ENCODE peak calls at places on chromosome 4, in nine cellular contexts. One of them, this sample, is unnamed.
A peak's percentile ranks its signal among the peaks of the same experiment; 100 is the strongest.

GRCh38 chr4:13705521-13706035 is 78.1 kb upstream of the BOD1L1 start:
- DNase-seq in right lobe of liver: peak; percentile 86
- DNase-seq in astrocyte: no peak
- DNase-seq in fibroblast of pulmonary artery: no peak
- DNase-seq in NB4: no peak
- DNase-seq in dorsolateral prefrontal cortex: no peak
- DNase-seq in stomach: no peak
- DNase-seq in RWPE2: peak; percentile 63
- DNase-seq in left ventricle myocardium inferior: peak; percentile 65
- DNase-seq in this sample: peak; percentile 79

GRCh38 chr4:2258091-2259035 is 3.5 kb downstream of the MXD4 start:
- DNase-seq in right lobe of liver: peak; percentile 46
- DNase-seq in astrocyte: no peak
- DNase-seq in fibroblast of pulmonary artery: no peak
- DNase-seq in NB4: no peak
- DNase-seq in dorsolateral prefrontal cortex: peak; percentile 23
- DNase-seq in stomach: peak; percentile 24
- DNase-seq in RWPE2: peak; percentile 60
- DNase-seq in left ventricle myocardium inferior: peak; percentile 14
- DNase-seq in this sample: peak; percentile 59

GRCh38 chr4:73576366-73576765 is 43.9 kb downstream of the RASSF6 start:
- DNase-seq in right lobe of liver: no peak
- DNase-seq in astrocyte: peak; percentile 26
- DNase-seq in fibroblast of pulmonary artery: peak; percentile 55
- DNase-seq in NB4: no peak
- DNase-seq in dorsolateral prefrontal cortex: no peak
- DNase-seq in stomach: no peak
- DNase-seq in RWPE2: no peak
- DNase-seq in left ventricle myocardium inferior: no peak
- DNase-seq in this sample: no peak

GRCh38 chr4:141486375-141486997 is 149.9 kb upstream of the IL15 start:
- DNase-seq in right lobe of liver: no peak
- DNase-seq in astrocyte: peak; percentile 83
- DNase-seq in fibroblast of pulmonary artery: peak; percentile 54
- DNase-seq in NB4: no peak
- DNase-seq in dorsolateral prefrontal cortex: no peak
- DNase-seq in stomach: no peak
- DNase-seq in RWPE2: peak; percentile 52
- DNase-seq in left ventricle myocardium inferior: no peak
- DNase-seq in this sample: no peak

GRCh38 chr4:88583643-88584470 is 8.4 kb upstream of the HERC3 start:
- DNase-seq in right lobe of liver: no peak
- DNase-seq in astrocyte: no peak
- DNase-seq in fibroblast of pulmonary artery: no peak
- DNase-seq in NB4: no peak
- DNase-seq in dorsolateral prefrontal cortex: no peak
- DNase-seq in stomach: no peak
- DNase-seq in RWPE2: no peak
- DNase-seq in left ventricle myocardium inferior: no peak
- DNase-seq in this sample: no peak

GRCh38 chr4:31375936-31376335 is 655.8 kb downstream of the PCDH7 start:
- DNase-seq in right lobe of liver: no peak
- DNase-seq in astrocyte: no peak
- DNase-seq in fibroblast of pulmonary artery: peak; percentile 77
- DNase-seq in NB4: no peak
- DNase-seq in dorsolateral prefrontal cortex: no peak
- DNase-seq in stomach: no peak
- DNase-seq in RWPE2: no peak
- DNase-seq in left ventricle myocardium inferior: no peak
- DNase-seq in this sample: no peak

GRCh38 chr4:156915216-156915615 is 56.4 kb downstream of the PDGFC start:
- DNase-seq in right lobe of liver: no peak
- DNase-seq in astrocyte: no peak
- DNase-seq in fibroblast of pulmonary artery: no peak
- DNase-seq in NB4: no peak
- DNase-seq in dorsolateral prefrontal cortex: no peak
- DNase-seq in stomach: no peak
- DNase-seq in RWPE2: no peak
- DNase-seq in left ventricle myocardium inferior: no peak
- DNase-seq in this sample: no peak

GRCh38 chr4:165784672-165785071 is 88.4 kb upstream of the TLL1 start:
- DNase-seq in right lobe of liver: no peak
- DNase-seq in astrocyte: no peak
- DNase-seq in fibroblast of pulmonary artery: no peak
- DNase-seq in NB4: no peak
- DNase-seq in dorsolateral prefrontal cortex: no peak
- DNase-seq in stomach: no peak
- DNase-seq in RWPE2: no peak
- DNase-seq in left ventricle myocardium inferior: peak; percentile 41
- DNase-seq in this sample: no peak

GRCh38 chr4:20809796-20810195 is 109.5 kb downstream of the PACRGL start:
- DNase-seq in right lobe of liver: no peak
- DNase-seq in astrocyte: no peak
- DNase-seq in fibroblast of pulmonary artery: no peak
- DNase-seq in NB4: no peak
- DNase-seq in dorsolateral prefrontal cortex: no peak
- DNase-seq in stomach: no peak
- DNase-seq in RWPE2: peak; percentile 86
- DNase-seq in left ventricle myocardium inferior: no peak
- DNase-seq in this sample: peak; percentile 73

GRCh38 chr4:113683143-113683542 is 78.4 kb downstream of the CAMK2D start:
- DNase-seq in right lobe of liver: no peak
- DNase-seq in astrocyte: no peak
- DNase-seq in fibroblast of pulmonary artery: no peak
- DNase-seq in NB4: no peak
- DNase-seq in dorsolateral prefrontal cortex: no peak
- DNase-seq in stomach: no peak
- DNase-seq in RWPE2: no peak
- DNase-seq in left ventricle myocardium inferior: no peak
- DNase-seq in this sample: no peak

GRCh38 chr4:110869862-110870577 is 247.1 kb upstream of the PITX2 start:
- DNase-seq in right lobe of liver: no peak
- DNase-seq in astrocyte: no peak
- DNase-seq in fibroblast of pulmonary artery: no peak
- DNase-seq in NB4: no peak
- DNase-seq in dorsolateral prefrontal cortex: no peak
- DNase-seq in stomach: no peak
- DNase-seq in RWPE2: no peak
- DNase-seq in left ventricle myocardium inferior: no peak
- DNase-seq in this sample: no peak

GRCh38 chr4:687048-687974 is 1.6 kb downstream of the SLC49A3 start:
- DNase-seq in right lobe of liver: peak; percentile 95
- DNase-seq in astrocyte: peak; percentile 75
- DNase-seq in fibroblast of pulmonary artery: peak; percentile 88
- DNase-seq in NB4: peak; percentile 96
- DNase-seq in dorsolateral prefrontal cortex: no peak
- DNase-seq in stomach: peak; percentile 90
- DNase-seq in RWPE2: peak; percentile 91
- DNase-seq in left ventricle myocardium inferior: peak; percentile 92
- DNase-seq in this sample: peak; percentile 93

GRCh38 chr4:149164282-149164681 is 651.4 kb downstream of the IQCM start:
- DNase-seq in right lobe of liver: no peak
- DNase-seq in astrocyte: peak; percentile 97
- DNase-seq in fibroblast of pulmonary artery: peak; percentile 66
- DNase-seq in NB4: no peak
- DNase-seq in dorsolateral prefrontal cortex: no peak
- DNase-seq in stomach: no peak
- DNase-seq in RWPE2: no peak
- DNase-seq in left ventricle myocardium inferior: no peak
- DNase-seq in this sample: no peak

GRCh38 chr4:43014266-43014665 is 121.8 kb downstream of the GRXCR1 start:
- DNase-seq in right lobe of liver: no peak
- DNase-seq in astrocyte: no peak
- DNase-seq in fibroblast of pulmonary artery: no peak
- DNase-seq in NB4: no peak
- DNase-seq in dorsolateral prefrontal cortex: no peak
- DNase-seq in stomach: no peak
- DNase-seq in RWPE2: no peak
- DNase-seq in left ventricle myocardium inferior: no peak
- DNase-seq in this sample: no peak

DNA sequence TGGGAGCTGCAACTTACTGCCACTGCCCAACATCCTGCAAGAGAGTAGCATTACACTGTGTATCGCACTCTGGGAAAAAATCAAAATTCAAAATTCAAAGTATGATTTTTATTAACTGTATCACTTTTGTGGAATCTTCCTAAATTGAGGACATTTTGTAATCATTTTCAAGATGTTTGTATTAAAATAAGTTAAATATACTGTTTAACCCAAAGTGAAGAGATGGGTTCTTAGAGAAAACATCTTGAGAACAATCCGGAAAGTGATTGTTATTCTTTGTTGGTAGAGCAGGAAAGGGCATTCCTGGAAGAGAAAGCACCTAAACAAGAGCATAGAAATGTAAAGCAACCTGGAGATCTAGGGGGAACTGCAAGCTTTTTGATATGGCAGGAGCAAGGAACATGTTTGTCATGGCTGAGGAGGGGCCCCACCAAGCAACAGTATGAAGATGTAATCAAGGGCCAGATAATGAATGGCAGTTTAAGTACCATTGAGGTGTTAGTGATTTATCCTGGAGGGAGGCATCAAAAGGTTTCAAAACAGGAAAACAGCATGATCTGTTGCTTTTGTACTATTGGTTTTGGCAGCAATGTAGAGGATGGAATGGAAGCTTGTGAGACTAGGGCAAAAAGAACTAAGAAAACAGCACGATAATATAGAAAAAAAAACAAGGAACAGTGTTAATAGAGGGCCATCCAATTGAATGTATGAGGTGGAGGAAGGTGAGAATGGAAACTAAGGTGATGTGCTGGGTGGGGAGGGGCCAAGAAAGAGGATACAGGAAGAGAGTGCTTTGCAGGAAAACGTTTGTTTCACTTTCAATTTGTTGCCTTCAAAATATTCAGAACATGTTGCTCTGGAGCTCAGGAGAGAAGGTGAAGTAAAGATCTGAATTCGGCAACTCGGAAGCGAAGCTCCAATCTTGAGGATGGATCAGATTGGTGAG is 14.2 kb upstream of the SEC24D start:
- DNase-seq in right lobe of liver: no peak
- DNase-seq in astrocyte: no peak
- DNase-seq in fibroblast of pulmonary artery: peak; percentile 16
- DNase-seq in NB4: peak; percentile 43
- DNase-seq in dorsolateral prefrontal cortex: no peak
- DNase-seq in stomach: no peak
- DNase-seq in RWPE2: no peak
- DNase-seq in left ventricle myocardium inferior: no peak
- DNase-seq in this sample: no peak
- H3K4me3 ChIP-seq in right lobe of liver: peak overlapping the region; percentile 45
- H3K4me3 ChIP-seq in astrocyte: peak overlapping the region; percentile 38
- H3K4me3 ChIP-seq in fibroblast of pulmonary artery: peak overlapping the region; percentile 48
- H3K4me3 ChIP-seq in NB4: peak overlapping the region; percentile 61
- H3K4me3 ChIP-seq in dorsolateral prefrontal cortex: peak overlapping the region; percentile 16
- H3K4me3 ChIP-seq in stomach: peak overlapping the region; percentile 47
- H3K4me3 ChIP-seq in RWPE2: peak overlapping the region; percentile 25
- H3K4me3 ChIP-seq in left ventricle myocardium inferior: peak overlapping the region; percentile 61
- H3K4me3 ChIP-seq in this sample: peak overlapping the region; percentile 45

DNA sequence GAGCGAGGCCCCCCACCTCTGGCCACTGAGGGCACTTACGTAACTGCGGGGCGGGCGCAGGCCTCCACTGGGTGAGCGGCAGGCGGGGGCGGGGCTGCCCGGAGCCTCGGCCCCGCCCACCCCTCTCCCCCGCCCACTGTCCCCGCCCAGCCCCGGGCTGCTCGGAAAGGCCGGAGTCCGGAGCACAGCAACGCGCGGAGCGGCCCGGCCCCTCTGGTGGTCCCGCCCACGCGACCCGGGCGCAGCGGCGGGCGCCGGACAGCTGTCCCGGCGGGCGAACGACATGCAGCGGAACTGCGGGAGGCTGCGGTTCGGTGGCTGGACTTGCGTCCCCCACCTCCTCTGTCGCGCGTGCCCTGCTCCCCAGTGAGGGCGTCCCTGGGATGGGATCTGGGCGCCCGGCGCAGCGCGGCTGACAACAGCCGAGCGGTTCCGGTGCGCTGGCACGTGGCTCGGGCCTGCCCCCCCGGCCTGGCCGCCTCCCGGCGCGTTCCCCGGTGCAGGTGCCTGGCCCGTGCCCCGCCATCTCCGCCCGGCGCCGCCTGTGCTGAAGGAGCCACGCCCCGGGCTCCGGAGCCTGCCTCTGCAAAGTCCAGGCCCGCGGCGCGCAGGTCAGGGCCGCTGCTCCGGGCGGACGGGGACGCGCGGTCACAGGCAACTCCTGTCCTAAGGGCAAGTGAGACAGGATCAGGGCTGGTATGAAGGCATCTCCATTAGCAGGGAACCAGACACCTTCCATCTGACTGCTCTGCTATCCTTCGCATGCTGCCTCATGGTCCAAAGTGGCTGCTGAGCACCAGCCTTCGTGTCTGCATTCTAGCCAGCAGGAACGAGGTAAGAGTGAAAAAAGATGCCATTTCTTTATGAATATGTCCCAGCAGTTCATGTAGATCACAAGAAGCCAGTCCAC is 21.8 kb upstream of the JAKMIP1 start:
- DNase-seq in right lobe of liver: peak; percentile 40
- DNase-seq in astrocyte: no peak
- DNase-seq in fibroblast of pulmonary artery: peak; percentile 6
- DNase-seq in NB4: no peak
- DNase-seq in dorsolateral prefrontal cortex: peak; percentile 72
- DNase-seq in stomach: peak; percentile 50
- DNase-seq in RWPE2: no peak
- DNase-seq in left ventricle myocardium inferior: peak; percentile 29
- DNase-seq in this sample: peak; percentile 64
- H3K4me3 ChIP-seq in right lobe of liver: no peak overlapping the region
- H3K4me3 ChIP-seq in astrocyte: no peak overlapping the region
- H3K4me3 ChIP-seq in fibroblast of pulmonary artery: no peak overlapping the region
- H3K4me3 ChIP-seq in NB4: no peak overlapping the region
- H3K4me3 ChIP-seq in dorsolateral prefrontal cortex: peak overlapping the region; percentile 51
- H3K4me3 ChIP-seq in stomach: peak overlapping the region; percentile 37
- H3K4me3 ChIP-seq in RWPE2: no peak overlapping the region
- H3K4me3 ChIP-seq in left ventricle myocardium inferior: peak overlapping the region; percentile 60
- H3K4me3 ChIP-seq in this sample: no peak overlapping the region

DNA sequence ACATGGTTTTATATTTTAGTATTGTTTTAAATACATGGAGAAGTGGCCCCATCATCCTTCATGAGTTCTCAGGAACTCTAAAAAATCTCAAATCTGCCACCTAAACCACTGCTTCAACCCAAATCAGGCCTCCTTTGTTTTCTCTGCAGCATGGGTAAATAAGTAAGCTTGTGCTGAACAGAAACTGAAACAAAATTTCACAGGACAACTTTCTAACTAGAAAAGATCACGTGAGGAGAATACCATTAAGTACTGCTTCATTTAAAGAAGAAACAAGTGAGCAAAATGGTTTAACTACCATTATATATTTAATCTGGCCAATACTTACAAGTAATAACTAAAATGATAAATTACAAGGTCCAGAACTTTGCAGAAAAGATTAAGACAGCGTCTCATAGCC is 2.5 kb downstream of the ARAP2 start:
- DNase-seq in right lobe of liver: no peak
- DNase-seq in astrocyte: no peak
- DNase-seq in fibroblast of pulmonary artery: no peak
- DNase-seq in NB4: no peak
- DNase-seq in dorsolateral prefrontal cortex: no peak
- DNase-seq in stomach: no peak
- DNase-seq in RWPE2: no peak
- DNase-seq in left ventricle myocardium inferior: no peak
- DNase-seq in this sample: no peak
- H3K4me3 ChIP-seq in right lobe of liver: peak overlapping the region; percentile 71
- H3K4me3 ChIP-seq in astrocyte: no peak overlapping the region
- H3K4me3 ChIP-seq in fibroblast of pulmonary artery: no peak overlapping the region
- H3K4me3 ChIP-seq in NB4: no peak overlapping the region
- H3K4me3 ChIP-seq in dorsolateral prefrontal cortex: peak overlapping the region; percentile 81
- H3K4me3 ChIP-seq in stomach: peak overlapping the region; percentile 76
- H3K4me3 ChIP-seq in RWPE2: peak overlapping the region; percentile 95
- H3K4me3 ChIP-seq in left ventricle myocardium inferior: peak overlapping the region; percentile 75
- H3K4me3 ChIP-seq in this sample: peak overlapping the region; percentile 69

GRCh38 chr4:87119965-87120364 is 100.5 kb downstream of the KLHL8 start:
- DNase-seq in right lobe of liver: no peak
- DNase-seq in astrocyte: no peak
- DNase-seq in fibroblast of pulmonary artery: no peak
- DNase-seq in NB4: no peak
- DNase-seq in dorsolateral prefrontal cortex: no peak
- DNase-seq in stomach: no peak
- DNase-seq in RWPE2: no peak
- DNase-seq in left ventricle myocardium inferior: no peak
- DNase-seq in this sample: no peak
- H3K4me3 ChIP-seq in right lobe of liver: no peak overlapping the region
- H3K4me3 ChIP-seq in astrocyte: no peak overlapping the region
- H3K4me3 ChIP-seq in fibroblast of pulmonary artery: no peak overlapping the region
- H3K4me3 ChIP-seq in NB4: no peak overlapping the region
- H3K4me3 ChIP-seq in dorsolateral prefrontal cortex: no peak overlapping the region
- H3K4me3 ChIP-seq in stomach: no peak overlapping the region
- H3K4me3 ChIP-seq in RWPE2: no peak overlapping the region
- H3K4me3 ChIP-seq in left ventricle myocardium inferior: peak overlapping the region; percentile 58
- H3K4me3 ChIP-seq in this sample: no peak overlapping the region

This sample was measured in upper lobe of right lung.